ENCODE peak calls at places on chromosomes 6 and 20, in eight cellular contexts. F, B, I, N, P, M, L and X are unnamed samples.

GRCh38 chr6:84332139-84333034 is 104.9 kb upstream of the CEP162 start:
- DNase-seq in P (no peak), L (no peak), F (no peak), N (no peak), B (no peak), I (no peak), M (no peak), X (no peak)

GRCh38 chr6:41683460-41684310 is 45.4 kb downstream of the MDFI start:
- DNase-seq in B (peak), I (peak), P (peak), F (peak), M (peak), L (peak), N (peak), X (peak)

GRCh38 chr6:118659513-118660217 is 8.3 kb upstream of the CEP85L start:
- DNase-seq in M (no peak), F (no peak), P (no peak), N (no peak), I (no peak), L (peak), B (no peak), X (no peak)

GRCh38 chr6:117601811-117602150 is 530 bp downstream of the GOPC start:
- DNase-seq in L (peak), N (no peak), B (no peak), P (no peak), M (no peak), I (no peak), F (no peak), X (no peak)

GRCh38 chr6:107655245-107655644 is 165.3 kb downstream of the SOBP start:
- DNase-seq in P (no peak), L (no peak), N (no peak), I (no peak), B (no peak), F (no peak), M (no peak), X (no peak)

GRCh38 chr6:37354526-37355384 is 972 bp downstream of the RNF8 start:
- DNase-seq in B (no peak), M (peak), N (no peak), L (peak), I (peak), F (peak), P (no peak), X (no peak)

GRCh38 chr20:24684421-24684871 is 215.0 kb downstream of the SYNDIG1 start:
- DNase-seq in L (no peak), I (no peak), M (no peak), B (no peak), F (no peak), P (no peak), N (no peak), X (no peak)

GRCh38 chr6:106739387-106739786 is 110.0 kb downstream of the QRSL1 start:
- DNase-seq in F (no peak), I (peak), P (peak), L (no peak), B (peak), N (no peak), M (peak), X (no peak)

GRCh38 chr20:25276533-25277050 is 28.7 kb downstream of the PYGB start:
- DNase-seq in M (no peak), L (no peak), P (no peak), I (no peak), N (no peak), B (no peak), F (no peak), X (no peak)

GRCh38 chr6:71187136-71187535 is 101.5 kb upstream of the OGFRL1 start:
- DNase-seq in B (no peak), M (no peak), I (no peak), F (no peak), L (no peak), N (no peak), P (no peak), X (no peak)

GRCh38 chr6:5622276-5623005 is 361.1 kb downstream of the FARS2 start:
- DNase-seq in N (no peak), I (no peak), M (no peak), B (no peak), P (no peak), L (no peak), F (no peak), X (no peak)

DNA sequence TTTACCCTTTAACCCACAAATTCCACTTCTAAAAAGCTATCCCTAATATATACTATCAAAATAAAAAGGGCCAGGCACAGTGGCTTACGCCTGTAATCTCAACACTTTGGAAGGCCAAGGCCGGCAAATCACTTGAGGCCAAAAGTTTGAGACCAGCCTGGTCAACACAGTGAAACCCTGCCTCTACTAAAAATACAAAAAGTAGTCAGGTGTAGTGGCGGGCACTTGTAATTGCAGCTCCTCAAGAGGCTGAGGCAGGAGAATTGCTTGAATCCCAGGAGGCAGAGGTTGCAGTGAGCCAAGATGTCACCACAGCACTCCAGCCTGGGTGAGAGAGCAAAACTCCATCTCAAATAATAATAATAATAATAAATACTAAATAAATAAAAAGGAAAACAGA is 82.5 kb downstream of the TRIM27 start:
- DNase-seq in P (no peak), F (no peak), M (no peak), I (no peak), N (no peak), B (no peak), L (no peak), X (no peak)
- TF ChIP-seq CTCF in P (no peak), F (no peak), M (peak), I (no peak), N (no peak), B (no peak), L (no peak), X (peak)

DNA sequence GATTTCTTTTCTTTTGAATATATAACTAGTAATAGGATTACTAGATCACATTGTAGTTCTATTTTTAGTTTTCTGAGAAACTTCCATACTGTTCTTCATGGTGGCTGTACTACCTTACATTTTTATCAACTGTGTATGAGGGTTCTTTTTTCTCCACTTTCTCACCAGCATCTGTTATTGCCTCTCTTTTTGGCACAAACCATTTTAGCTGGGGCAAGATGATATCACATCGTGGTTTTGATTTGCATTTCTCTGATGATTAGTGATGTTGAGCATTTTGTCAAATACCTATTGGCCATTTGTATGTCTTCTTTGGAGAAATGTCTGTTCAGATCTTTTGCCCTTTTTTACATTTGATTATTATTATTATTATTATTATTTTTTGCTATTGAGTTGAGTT is 86.1 kb upstream of the TCF21 start:
- DNase-seq in B (no peak), N (no peak), M (no peak), L (no peak), F (peak), P (no peak), I (no peak), X (no peak)
- H3K4me3 ChIP-seq in B (no peak), N (no peak), M (no peak), L (no peak), F (no peak), P (no peak), I (no peak), X (no peak)

GRCh38 chr20:21520702-21521595 is 7.1 kb upstream of the NKX2-2 start:
- DNase-seq in F (peak), M (no peak), I (no peak), B (no peak), P (no peak), L (no peak), N (peak), X (no peak)
- TF ChIP-seq CTCF in F (no peak), M (no peak), I (no peak), B (no peak), P (no peak), L (no peak), N (no peak), X (no peak)

GRCh38 chr6:155417454-155417853 is 38.2 kb downstream of the NOX3 start:
- DNase-seq in N (peak), F (no peak), I (no peak), B (peak), L (no peak), M (no peak), P (no peak), X (no peak)
- H3K4me3 ChIP-seq in N (no peak), F (no peak), I (peak), B (no peak), L (no peak), M (no peak), P (no peak), X (no peak)